ENCODE peak calls at places on chromosomes 12 and 14, in seven cellular contexts. One of them, this sample, is unnamed.

GRCh38 chr12:92357584-92358261 is 212.1 kb upstream of the BTG1 start:
- DNase-seq in mesenchymal stem cell: no peak
- DNase-seq in ovary: no peak
- DNase-seq in heart right ventricle: no peak
- DNase-seq in RWPE2: no peak
- DNase-seq in GM23248: no peak
- DNase-seq in tibial artery: no peak
- DNase-seq in this sample: no peak

GRCh38 chr12:8493084-8493483 is 20.2 kb upstream of the CLEC4D start:
- DNase-seq in tibial artery: no peak
- DNase-seq in mesenchymal stem cell: peak; percentile 1
- DNase-seq in ovary: no peak
- DNase-seq in RWPE2: no peak
- DNase-seq in GM23248: no peak
- DNase-seq in heart right ventricle: peak; percentile 17
- DNase-seq in this sample: no peak

GRCh38 chr12:127685476-127686234 is 581.3 kb upstream of the TMEM132C start:
- DNase-seq in tibial artery: no peak
- DNase-seq in heart right ventricle: no peak
- DNase-seq in GM23248: no peak
- DNase-seq in mesenchymal stem cell: no peak
- DNase-seq in ovary: no peak
- DNase-seq in RWPE2: no peak
- DNase-seq in this sample: no peak

GRCh38 chr12:121212875-121213274 is 2.9 kb downstream of the P2RX4 start:
- DNase-seq in RWPE2: no peak
- DNase-seq in mesenchymal stem cell: no peak
- DNase-seq in heart right ventricle: no peak
- DNase-seq in ovary: no peak
- DNase-seq in GM23248: no peak
- DNase-seq in tibial artery: no peak
- DNase-seq in this sample: no peak

GRCh38 chr14:66395300-66395699 is 90.9 kb upstream of the CCDC196 start:
- DNase-seq in ovary: no peak
- DNase-seq in GM23248: no peak
- DNase-seq in mesenchymal stem cell: no peak
- DNase-seq in heart right ventricle: no peak
- DNase-seq in tibial artery: no peak
- DNase-seq in RWPE2: no peak
- DNase-seq in this sample: no peak

GRCh38 chr14:34872822-34873590 is 2.2 kb downstream of the BAZ1A start:
- DNase-seq in heart right ventricle: no peak
- DNase-seq in ovary: no peak
- DNase-seq in mesenchymal stem cell: peak; percentile 68
- DNase-seq in RWPE2: no peak
- DNase-seq in tibial artery: no peak
- DNase-seq in GM23248: peak; percentile 73
- DNase-seq in this sample: peak; percentile 79

GRCh38 chr12:118373628-118374027 is 921 bp upstream of the TAOK3 start:
- DNase-seq in ovary: no peak
- DNase-seq in GM23248: no peak
- DNase-seq in tibial artery: no peak
- DNase-seq in heart right ventricle: no peak
- DNase-seq in mesenchymal stem cell: no peak
- DNase-seq in RWPE2: no peak
- DNase-seq in this sample: no peak

GRCh38 chr14:50064993-50065392 is 51.4 kb downstream of the VCPKMT start:
- DNase-seq in RWPE2: no peak
- DNase-seq in tibial artery: no peak
- DNase-seq in GM23248: peak; percentile 68
- DNase-seq in ovary: no peak
- DNase-seq in mesenchymal stem cell: peak; percentile 40
- DNase-seq in heart right ventricle: peak; percentile 26
- DNase-seq in this sample: no peak

GRCh38 chr12:32252199-32253073 is 145.8 kb downstream of the BICD1 start:
- DNase-seq in heart right ventricle: no peak
- DNase-seq in tibial artery: no peak
- DNase-seq in mesenchymal stem cell: no peak
- DNase-seq in RWPE2: no peak
- DNase-seq in GM23248: no peak
- DNase-seq in ovary: no peak
- DNase-seq in this sample: no peak

GRCh38 chr14:104935026-104935650 is 10.5 kb downstream of the PLD4 start:
- DNase-seq in tibial artery: peak; percentile 65
- DNase-seq in RWPE2: peak; percentile 45
- DNase-seq in heart right ventricle: no peak
- DNase-seq in ovary: no peak
- DNase-seq in mesenchymal stem cell: no peak
- DNase-seq in GM23248: no peak
- DNase-seq in this sample: no peak

GRCh38 chr14:77302926-77303325 is 17.8 kb downstream of the POMT2 start:
- DNase-seq in heart right ventricle: no peak
- DNase-seq in tibial artery: no peak
- DNase-seq in GM23248: peak; percentile 80
- DNase-seq in RWPE2: no peak
- DNase-seq in ovary: no peak
- DNase-seq in mesenchymal stem cell: peak; percentile 95
- DNase-seq in this sample: peak; percentile 49

GRCh38 chr14:43901950-43902349 is 605.1 kb downstream of the FSCB start:
- DNase-seq in tibial artery: no peak
- DNase-seq in RWPE2: no peak
- DNase-seq in ovary: no peak
- DNase-seq in GM23248: no peak
- DNase-seq in heart right ventricle: no peak
- DNase-seq in mesenchymal stem cell: no peak
- DNase-seq in this sample: no peak

DNA sequence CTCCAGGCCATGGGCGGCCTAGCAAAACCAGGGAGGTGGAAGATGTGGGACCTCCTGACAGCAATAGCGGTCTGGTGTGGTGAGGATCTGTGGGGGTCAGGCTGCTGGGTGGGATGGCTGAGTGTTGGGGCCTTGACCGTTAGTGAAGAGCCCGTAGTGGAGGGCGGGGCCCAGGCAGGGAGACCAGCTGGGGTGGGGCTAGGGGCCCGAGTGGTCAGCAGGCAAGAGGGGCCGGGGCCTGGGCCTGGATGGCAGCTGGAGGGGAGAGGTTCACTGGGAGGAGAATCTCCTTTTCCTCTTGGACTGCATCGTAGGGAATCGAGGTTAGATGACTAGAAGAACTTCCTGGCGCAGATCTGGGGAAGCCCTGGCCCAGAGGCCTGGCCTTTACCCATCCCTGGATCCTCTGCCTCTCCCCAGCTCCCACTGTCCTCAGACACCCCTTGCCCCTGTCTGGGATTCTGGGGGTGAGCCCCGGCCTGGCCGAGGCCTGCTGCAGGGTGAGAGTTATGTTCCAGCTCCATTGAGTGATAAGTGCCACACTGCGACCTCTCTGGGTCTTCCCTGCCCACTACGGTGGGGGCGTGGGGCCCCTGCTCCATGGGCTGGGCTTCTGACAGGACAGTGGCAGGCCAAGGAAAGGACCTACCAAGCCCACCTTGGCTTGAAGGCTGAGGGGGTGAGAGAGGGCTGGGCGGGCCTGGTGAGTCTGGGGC is 47.1 kb downstream of the KRT80 start:
- DNase-seq in GM23248: no peak
- DNase-seq in mesenchymal stem cell: no peak
- DNase-seq in RWPE2: no peak
- DNase-seq in tibial artery: no peak
- DNase-seq in heart right ventricle: no peak
- DNase-seq in ovary: no peak
- DNase-seq in this sample: no peak
- H3K4me1 ChIP-seq in GM23248: peaks cover 42% of the 10 kb centered on the region
- H3K4me1 ChIP-seq in mesenchymal stem cell: peaks cover 41% of the 10 kb centered on the region
- H3K4me1 ChIP-seq in RWPE2: peaks cover 55% of the 10 kb centered on the region
- H3K4me1 ChIP-seq in tibial artery: peaks cover 37% of the 10 kb centered on the region
- H3K4me1 ChIP-seq in heart right ventricle: peaks cover 37% of the 10 kb centered on the region
- H3K4me1 ChIP-seq in ovary: peaks cover 4% of the 10 kb centered on the region
- H3K4me1 ChIP-seq in this sample: peaks cover 48% of the 10 kb centered on the region

DNA sequence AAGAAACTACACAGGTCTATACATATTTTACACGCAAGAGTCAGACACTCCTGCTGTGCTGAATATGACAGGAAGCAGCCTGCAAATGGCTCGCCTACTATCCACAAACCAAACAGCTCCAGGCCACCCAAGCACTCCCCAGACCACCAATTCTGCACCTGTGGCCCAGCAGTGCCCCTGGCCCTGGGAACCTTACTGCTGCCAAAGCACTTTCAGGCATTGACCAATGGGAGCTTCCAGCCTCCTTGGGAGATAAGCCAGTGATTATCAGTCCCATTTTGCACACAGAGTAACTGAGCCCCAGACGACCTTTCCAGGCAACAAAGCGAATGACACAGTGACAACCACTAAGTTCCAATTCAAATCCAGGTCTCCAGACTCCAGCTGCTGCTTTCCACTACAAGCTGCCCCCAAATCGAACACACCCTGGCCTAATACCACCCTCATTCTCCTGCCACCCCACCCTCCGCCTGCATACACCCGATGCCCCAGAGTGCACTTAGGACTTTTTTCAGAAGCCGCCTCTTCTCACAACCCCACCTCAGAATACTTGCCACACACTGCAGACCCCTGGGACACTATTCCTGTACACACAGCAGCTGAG is 126.2 kb upstream of the PRMT8 start:
- DNase-seq in tibial artery: no peak
- DNase-seq in ovary: no peak
- DNase-seq in RWPE2: no peak
- DNase-seq in GM23248: no peak
- DNase-seq in heart right ventricle: no peak
- DNase-seq in mesenchymal stem cell: no peak
- DNase-seq in this sample: no peak
- H3K27me3 ChIP-seq in tibial artery: no peaks in the 10 kb centered on the region
- H3K27me3 ChIP-seq in ovary: peaks cover 3% of the 10 kb centered on the region
- H3K27me3 ChIP-seq in RWPE2: peaks cover 7% of the 10 kb centered on the region
- H3K27me3 ChIP-seq in GM23248: peaks cover 30% of the 10 kb centered on the region
- H3K27me3 ChIP-seq in heart right ventricle: peaks cover 48% of the 10 kb centered on the region
- H3K27me3 ChIP-seq in mesenchymal stem cell: peaks cover 54% of the 10 kb centered on the region
- H3K27me3 ChIP-seq in this sample: peaks cover 61% of the 10 kb centered on the region

DNA sequence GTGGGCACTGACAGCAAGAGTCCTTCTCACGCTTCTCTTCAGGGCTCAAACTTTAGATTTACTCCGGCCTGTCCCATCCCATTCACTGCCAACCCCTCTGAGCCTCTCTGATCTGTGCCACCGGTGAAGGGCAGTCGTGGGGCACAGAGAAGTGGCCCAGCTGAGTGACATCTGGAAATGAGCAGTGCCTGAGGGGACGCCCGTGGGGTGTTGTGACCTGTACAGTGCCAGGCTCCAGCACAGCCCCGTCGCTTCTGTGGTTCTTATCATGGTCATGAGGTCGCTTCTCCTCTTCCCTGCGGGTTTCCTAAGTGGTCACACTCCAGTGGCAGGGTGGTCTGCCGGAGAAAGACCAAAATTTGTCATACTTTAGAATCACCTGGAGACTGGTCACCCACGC is 4.1 kb downstream of the BDKRB2 start:
- DNase-seq in tibial artery: no peak
- DNase-seq in ovary: no peak
- DNase-seq in mesenchymal stem cell: no peak
- DNase-seq in heart right ventricle: no peak
- DNase-seq in RWPE2: peak; percentile 32
- DNase-seq in GM23248: no peak
- DNase-seq in this sample: no peak
- H3K4me1 ChIP-seq in tibial artery: peaks cover 10% of the 10 kb centered on the region
- H3K4me1 ChIP-seq in ovary: peaks cover 8% of the 10 kb centered on the region
- H3K4me1 ChIP-seq in mesenchymal stem cell: peaks cover 29% of the 10 kb centered on the region
- H3K4me1 ChIP-seq in heart right ventricle: peaks cover 11% of the 10 kb centered on the region
- H3K4me1 ChIP-seq in RWPE2: peaks cover 28% of the 10 kb centered on the region
- H3K4me1 ChIP-seq in GM23248: peaks cover 25% of the 10 kb centered on the region
- H3K4me1 ChIP-seq in this sample: peaks cover 20% of the 10 kb centered on the region

GRCh38 chr12:48970702-48971334 is 717 bp downstream of the WNT10B start:
- DNase-seq in mesenchymal stem cell: no peak
- DNase-seq in ovary: no peak
- DNase-seq in GM23248: no peak
- DNase-seq in RWPE2: no peak
- DNase-seq in heart right ventricle: no peak
- DNase-seq in tibial artery: no peak
- DNase-seq in this sample: no peak

GRCh38 chr12:48973531-48973930 is 2.0 kb upstream of the WNT10B start:
- DNase-seq in tibial artery: no peak
- DNase-seq in heart right ventricle: no peak
- DNase-seq in ovary: no peak
- DNase-seq in mesenchymal stem cell: no peak
- DNase-seq in RWPE2: no peak
- DNase-seq in GM23248: peak; percentile 47
- DNase-seq in this sample: no peak

GRCh38 chr12:48973084-48973483 is 1.5 kb upstream of the WNT10B start:
- DNase-seq in tibial artery: no peak
- DNase-seq in heart right ventricle: no peak
- DNase-seq in RWPE2: no peak
- DNase-seq in ovary: no peak
- DNase-seq in GM23248: no peak
- DNase-seq in mesenchymal stem cell: no peak
- DNase-seq in this sample: no peak

GRCh38 chr12:48972213-48973021 is 882 bp upstream of the WNT10B start:
- DNase-seq in GM23248: peak; percentile 71
- DNase-seq in RWPE2: no peak
- DNase-seq in mesenchymal stem cell: peak; percentile 58
- DNase-seq in ovary: no peak
- DNase-seq in tibial artery: no peak
- DNase-seq in heart right ventricle: no peak
- DNase-seq in this sample: no peak

DNA sequence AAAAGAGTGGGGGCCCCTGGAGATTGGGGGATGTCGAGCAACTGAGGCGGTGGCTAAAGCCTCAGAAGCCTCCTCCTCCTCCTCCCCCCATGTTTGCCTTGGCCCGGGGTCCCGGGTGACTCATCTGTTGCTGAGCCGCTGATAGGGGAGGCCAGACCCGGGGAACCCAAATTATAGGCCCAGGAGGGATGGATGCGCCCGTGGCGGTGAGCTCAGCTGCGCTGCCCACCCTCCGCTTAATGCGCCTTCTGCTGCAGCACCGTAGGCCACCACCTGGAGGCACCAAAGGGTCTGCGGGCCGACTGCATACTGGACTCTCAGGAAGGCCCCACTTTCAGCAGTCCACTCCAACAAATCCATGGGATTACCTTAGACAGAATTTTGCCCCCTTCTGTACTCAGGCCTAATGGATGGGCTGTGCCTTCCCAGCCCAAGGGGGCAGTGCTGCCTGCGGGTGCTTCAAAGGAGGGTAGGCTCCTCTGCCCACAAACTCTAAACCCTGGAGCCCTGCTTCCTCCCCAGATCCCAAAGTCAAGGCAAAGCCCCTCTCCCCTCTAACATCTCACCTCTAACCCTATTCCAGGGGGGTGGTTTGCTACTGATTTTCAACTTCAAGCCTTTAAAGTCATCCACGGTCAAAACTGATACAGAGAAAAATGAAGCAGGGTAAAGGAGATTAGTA is 2.6 kb upstream of the WNT10B start:
- DNase-seq in mesenchymal stem cell: peak; percentile 47
- DNase-seq in heart right ventricle: no peak
- DNase-seq in RWPE2: no peak
- DNase-seq in ovary: no peak
- DNase-seq in GM23248: peak; percentile 68
- DNase-seq in tibial artery: no peak
- DNase-seq in this sample: no peak
- H3K27me3 ChIP-seq in mesenchymal stem cell: peaks cover 97% of the 10 kb centered on the region
- H3K27me3 ChIP-seq in heart right ventricle: peaks cover 100% of the 10 kb centered on the region
- H3K27me3 ChIP-seq in RWPE2: peaks cover 65% of the 10 kb centered on the region
- H3K27me3 ChIP-seq in ovary: peaks cover 7% of the 10 kb centered on the region
- H3K27me3 ChIP-seq in GM23248: peaks cover 15% of the 10 kb centered on the region
- H3K27me3 ChIP-seq in tibial artery: peaks cover 13% of the 10 kb centered on the region
- H3K27me3 ChIP-seq in this sample: peaks cover 100% of the 10 kb centered on the region